ENCODE peak calls at places on chromosome 3, in seven cellular contexts. E is amniotic stem cell, D is AML-193, J is AG09309, B is T-helper 9 cell, I is cerebellar nuclear complex, U is AG10803. X is an unnamed sample.

GRCh38 chr3:55655544-55655943 is 168.4 kb upstream of the WNT5A start:
- DNase-seq in E (no peak), D (no peak), J (no peak), B (no peak), I (no peak), U (no peak), X (no peak)

GRCh38 chr3:5309181-5309580 is 121.7 kb downstream of the EDEM1 start:
- DNase-seq in E (no peak), D (no peak), J (no peak), B (no peak), I (no peak), U (peak), X (no peak)

GRCh38 chr3:72340056-72340455 is 508.2 kb downstream of the SHQ1 start:
- DNase-seq in E (no peak), D (no peak), J (no peak), B (no peak), I (no peak), U (no peak), X (no peak)

GRCh38 chr3:99131876-99132275 is 230.4 kb upstream of the DCBLD2 start:
- DNase-seq in E (no peak), D (no peak), J (no peak), B (no peak), I (no peak), U (peak), X (peak)

GRCh38 chr3:71129611-71130515 is 453.7 kb downstream of the FOXP1 start:
- DNase-seq in E (peak), D (peak), J (no peak), B (peak), I (no peak), U (peak), X (peak)

GRCh38 chr3:27423463-27423862 is 54.3 kb upstream of the NEK10 start:
- DNase-seq in E (peak), D (no peak), J (peak), B (no peak), I (no peak), U (peak), X (peak)

GRCh38 chr3:111045564-111045963 is 26.1 kb upstream of the NECTIN3 start:
- DNase-seq in E (no peak), D (no peak), J (no peak), B (no peak), I (no peak), U (no peak), X (no peak)

GRCh38 chr3:66816110-66816761 is 181.9 kb upstream of the KBTBD8 start:
- DNase-seq in E (peak), D (peak), J (peak), B (no peak), I (no peak), U (peak), X (peak)

GRCh38 chr3:70716832-70717231 is 404.4 kb upstream of the MDFIC2 start:
- DNase-seq in E (no peak), D (no peak), J (peak), B (no peak), I (no peak), U (peak), X (peak)

X was measured in lung microvascular endothelial cell.